ENCODE peak calls at places on chromosomes 12 and 14, in four cellular contexts. K is fibroblast of mammary gland, Q is ELR, F is RPMI8226. S is an unnamed sample.

GRCh38 chr12:11724888-11725310 is 75.4 kb downstream of the ETV6 start:
- DNase-seq in Q (no peak), K (peak), F (no peak), S (peak)

GRCh38 chr12:118655588-118655987 is 279.2 kb downstream of the SUDS3 start:
- DNase-seq in Q (no peak), K (no peak), F (no peak), S (no peak)

GRCh38 chr14:53591816-53592215 is 364.8 kb downstream of the BMP4 start:
- DNase-seq in F (no peak), Q (no peak), K (peak), S (no peak)

GRCh38 chr14:96249016-96249415 is 7.0 kb upstream of the BDKRB1 start:
- DNase-seq in F (no peak), Q (peak), K (peak), S (peak)

GRCh38 chr14:58772814-58773620 is 135.3 kb downstream of the DACT1 start:
- DNase-seq in K (no peak), Q (no peak), F (no peak), S (no peak)

GRCh38 chr14:94379291-94380224 is 8.8 kb downstream of the SERPINA1 start:
- DNase-seq in F (no peak), Q (no peak), K (no peak), S (no peak)

GRCh38 chr12:101925352-101925751 is 48.0 kb downstream of the DRAM1 start:
- DNase-seq in Q (peak), K (peak), F (no peak), S (peak)

GRCh38 chr12:84070311-84070710 is 842.3 kb downstream of the SLC6A15 start:
- DNase-seq in F (no peak), K (peak), Q (peak), S (peak)

GRCh38 chr14:20683896-20684661 is at the start of gene RNASE4:
- DNase-seq in K (peak), Q (peak), F (peak), S (peak)

GRCh38 chr14:68182492-68182891 is 362.9 kb downstream of the RAD51B start:
- DNase-seq in Q (no peak), K (no peak), F (no peak), S (no peak)

GRCh38 chr14:58994130-58994529 is 194.3 kb upstream of the DAAM1 start:
- DNase-seq in Q (no peak), K (no peak), F (no peak), S (no peak)

GRCh38 chr12:75877588-75878381 is 153.8 kb downstream of the PHLDA1 start:
- DNase-seq in Q (no peak), K (no peak), F (no peak), S (no peak)

GRCh38 chr12:3833670-3834310 is 39.4 kb downstream of the PARP11 start:
- DNase-seq in F (no peak), Q (no peak), K (no peak), S (no peak)

GRCh38 chr14:57747036-57747435 is 118.9 kb downstream of the SLC35F4 start:
- DNase-seq in K (no peak), F (no peak), Q (no peak), S (no peak)

GRCh38 chr12:124347805-124348658 is 53.1 kb downstream of the RFLNA start:
- DNase-seq in F (no peak), K (no peak), Q (peak), S (no peak)

GRCh38 chr12:26088999-26089398 is 35.8 kb downstream of the BHLHE41 start:
- DNase-seq in F (peak), K (no peak), Q (no peak), S (no peak)

GRCh38 chr12:95173392-95174251 is 43.6 kb downstream of the FGD6 start:
- DNase-seq in F (no peak), K (peak), Q (peak), S (peak)

GRCh38 chr12:104738371-104738710 is 219.7 kb downstream of the SLC41A2 start:
- DNase-seq in F (no peak), K (no peak), Q (no peak), S (no peak)

GRCh38 chr14:23008836-23009235 is 1.1 kb downstream of the C14orf93 start:
- DNase-seq in K (peak), Q (peak), F (peak), S (peak)

GRCh38 chr14:91059576-91060471 is 617 bp downstream of the RPS6KA5 start:
- DNase-seq in F (peak), Q (peak), K (peak), S (peak)